ENCODE peak calls at places on chromosomes 1 and 21, in four cellular contexts. B is aorta; Q is breast epithelium; V is CD8-positive, alpha-beta T cell. F is an unnamed sample.

GRCh38 chr1:225470691-225471452 is 43.0 kb upstream of the LBR start:
- DNase-seq in Q (no peak), B (peak), V (no peak), F (no peak)

GRCh38 chr1:169486281-169486904 is 649 bp upstream of the SLC19A2 start:
- DNase-seq in V (no peak), Q (no peak), B (no peak), F (no peak)

GRCh38 chr1:54763814-54764131 is 550 bp downstream of the PARS2 start:
- DNase-seq in B (no peak), Q (no peak), V (no peak), F (no peak)

GRCh38 chr1:25612421-25612820 is 4.2 kb upstream of the MAN1C1 start:
- DNase-seq in B (no peak), V (no peak), Q (no peak), F (no peak)

GRCh38 chr1:231929311-231929710 is 302.7 kb downstream of the DISC1 start:
- DNase-seq in B (no peak), V (no peak), Q (no peak), F (no peak)

GRCh38 chr1:96683931-96684330 is 37.7 kb upstream of the PTBP2 start:
- DNase-seq in V (no peak), B (no peak), Q (no peak), F (no peak)

GRCh38 chr1:24664507-24665033 is 21.5 kb downstream of the SRRM1 start:
- DNase-seq in Q (no peak), B (no peak), V (no peak), F (no peak)

GRCh38 chr1:44496541-44497171 is 91.6 kb downstream of the RNF220 start:
- DNase-seq in V (no peak), Q (no peak), B (no peak), F (no peak)

GRCh38 chr1:229452956-229453801 is 19.3 kb upstream of the ACTA1 start:
- DNase-seq in Q (no peak), V (no peak), B (no peak), F (no peak)

GRCh38 chr1:47766832-47767740 is 230.1 kb downstream of the TRABD2B start:
- DNase-seq in B (peak), V (no peak), Q (no peak), F (no peak)

GRCh38 chr1:53938136-53938830 is 7.2 kb downstream of the IFT25 start:
- DNase-seq in B (no peak), Q (no peak), V (no peak), F (no peak)

GRCh38 chr21:41381731-41382130 is 19.9 kb downstream of the MX2 start:
- DNase-seq in V (no peak), Q (no peak), B (no peak), F (no peak)

GRCh38 chr1:186925881-186926676 is 97.3 kb downstream of the PLA2G4A start:
- DNase-seq in V (no peak), Q (no peak), B (no peak), F (no peak)

GRCh38 chr1:203954788-203955552 is 93.6 kb downstream of the SNRPE start:
- DNase-seq in B (no peak), V (no peak), Q (no peak), F (no peak)

GRCh38 chr1:11145741-11146140 is 43.4 kb upstream of the ANGPTL7 start:
- DNase-seq in B (no peak), V (no peak), Q (no peak), F (no peak)

GRCh38 chr1:237471377-237471776 is 419.3 kb downstream of the ZP4 start:
- DNase-seq in B (no peak), V (no peak), Q (no peak), F (no peak)

GRCh38 chr1:121546830-121547680 is 362.3 kb downstream of the SRGAP2C start:
- DNase-seq in V (no peak), Q (no peak), B (no peak), F (no peak)

GRCh38 chr1:47578026-47578861 is 140.4 kb downstream of the FOXD2 start:
- DNase-seq in B (no peak), V (no peak), Q (peak), F (no peak)

GRCh38 chr1:162956922-162957321 is 95.9 kb upstream of the CCDC190 start:
- DNase-seq in V (no peak), B (no peak), Q (no peak), F (no peak)

GRCh38 chr1:117820096-117820495 is 109.3 kb downstream of the GDAP2 start:
- DNase-seq in B (no peak), Q (no peak), V (no peak), F (no peak)

GRCh38 chr1:83705091-83705490 is 293.8 kb downstream of the TTLL7 start:
- DNase-seq in Q (no peak), V (no peak), B (no peak), F (no peak)

GRCh38 chr1:7229186-7229585 is 443.9 kb downstream of the CAMTA1 start:
- DNase-seq in Q (no peak), V (no peak), B (no peak), F (no peak)

GRCh38 chr1:97245682-97246081 is 524.1 kb downstream of the PTBP2 start:
- DNase-seq in V (no peak), Q (no peak), B (no peak), F (no peak)

GRCh38 chr1:29825274-29825940 is 589.1 kb downstream of the PTPRU start:
- DNase-seq in B (no peak), V (no peak), Q (no peak), F (no peak)

GRCh38 chr21:45542667-45543370 is 579 bp upstream of the SLC19A1 start:
- DNase-seq in Q (peak), V (no peak), B (peak), F (peak)

GRCh38 chr1:234990874-234991801 is 137.5 kb downstream of the TOMM20 start:
- DNase-seq in B (no peak), V (no peak), Q (no peak), F (no peak)

GRCh38 chr1:156433602-156434001 is 64.6 kb downstream of the RHBG start:
- DNase-seq in V (no peak), B (no peak), Q (no peak), F (no peak)

GRCh38 chr21:39103689-39104088 is 79.6 kb downstream of the PSMG1 start:
- DNase-seq in V (no peak), B (no peak), Q (no peak), F (no peak)

GRCh38 chr21:45886610-45887026 is 95.0 kb upstream of the COL6A1 start:
- DNase-seq in Q (no peak), V (no peak), B (peak), F (peak)

GRCh38 chr1:32828341-32828740 is 10.9 kb downstream of the S100PBP start:
- DNase-seq in Q (no peak), V (no peak), B (no peak), F (no peak)

GRCh38 chr1:203306089-203306969 is 1.0 kb downstream of the BTG2 start:
- DNase-seq in V (no peak), Q (peak), B (peak), F (peak)

GRCh38 chr1:87501738-87502137 is 173.1 kb downstream of the LMO4 start:
- DNase-seq in Q (no peak), B (no peak), V (no peak), F (no peak)

GRCh38 chr1:219414250-219414649 is 198.7 kb downstream of the ZC3H11B start:
- DNase-seq in B (no peak), Q (no peak), V (no peak), F (no peak)

GRCh38 chr1:62314951-62315350 is 4.3 kb downstream of the KANK4 start:
- DNase-seq in Q (no peak), B (no peak), V (no peak), F (no peak)

GRCh38 chr1:152585586-152585985 is 5.3 kb upstream of the LCE3D start:
- DNase-seq in Q (no peak), V (no peak), B (no peak), F (no peak)

GRCh38 chr1:226846801-226847200 is 23.6 kb upstream of the PSEN2 start:
- DNase-seq in Q (no peak), V (no peak), B (no peak), F (no peak)

GRCh38 chr1:201447911-201448871 is 20.8 kb downstream of the PHLDA3 start:
- DNase-seq in Q (peak), B (peak), V (peak), F (peak)

GRCh38 chr1:234208791-234209190 is 164.5 kb upstream of the COA6 start:
- DNase-seq in V (no peak), Q (no peak), B (no peak), F (no peak)

GRCh38 chr1:232459826-232460225 is 170.1 kb downstream of the SIPA1L2 start:
- DNase-seq in V (no peak), B (no peak), Q (no peak), F (no peak)

GRCh38 chr1:26288311-26288941 is 8.5 kb downstream of the SH3BGRL3 start:
- DNase-seq in V (no peak), B (no peak), Q (no peak), F (no peak)

DNA sequence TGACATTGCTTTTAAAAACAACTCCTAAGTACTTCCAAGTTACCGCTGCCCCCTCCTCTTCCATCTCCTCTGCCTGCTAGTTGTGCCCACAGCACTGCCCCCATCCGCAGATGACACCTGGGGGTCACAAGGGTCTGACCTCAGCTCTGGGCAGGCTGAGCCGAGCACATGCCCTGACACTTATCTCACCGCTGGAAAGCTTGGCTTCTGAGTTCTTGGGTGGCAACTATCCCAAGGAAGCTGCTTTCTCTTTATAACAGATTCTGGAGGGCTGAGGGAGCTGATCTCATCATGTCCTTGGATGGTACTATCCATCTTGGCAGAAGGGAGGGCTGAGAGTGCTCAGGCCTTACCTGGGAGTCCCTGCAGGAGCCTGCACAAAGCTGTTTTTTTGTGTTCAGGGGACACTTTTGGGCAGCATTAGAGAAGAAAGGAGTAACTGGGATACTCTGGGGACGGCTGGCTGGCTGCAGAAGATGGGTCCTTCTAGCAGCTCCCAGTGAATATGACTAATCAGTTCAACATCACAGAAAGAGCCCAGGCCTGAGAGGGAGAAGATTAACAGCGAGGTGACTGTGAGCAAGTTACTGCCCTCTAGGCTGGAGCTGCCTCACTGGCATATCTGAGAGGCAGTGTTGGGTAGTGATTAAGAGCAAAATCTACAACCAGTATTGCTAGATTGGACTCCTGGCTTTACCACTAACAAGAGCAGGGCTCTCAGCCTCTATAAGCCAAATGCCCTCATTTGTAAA is 71.6 kb downstream of the PLXNA2 start:
- DNase-seq in B (no peak), Q (no peak), V (no peak), F (no peak)
- H3K27ac ChIP-seq in B (no peak), Q (no peak), V (no peak), F (no peak)

GRCh38 chr1:18949689-18950414 is 6.6 kb downstream of the IFFO2 start:
- DNase-seq in B (no peak), V (no peak), Q (no peak), F (peak)
- H3K4me3 ChIP-seq in B (peak), V (peak), Q (peak), F (peak)

DNA sequence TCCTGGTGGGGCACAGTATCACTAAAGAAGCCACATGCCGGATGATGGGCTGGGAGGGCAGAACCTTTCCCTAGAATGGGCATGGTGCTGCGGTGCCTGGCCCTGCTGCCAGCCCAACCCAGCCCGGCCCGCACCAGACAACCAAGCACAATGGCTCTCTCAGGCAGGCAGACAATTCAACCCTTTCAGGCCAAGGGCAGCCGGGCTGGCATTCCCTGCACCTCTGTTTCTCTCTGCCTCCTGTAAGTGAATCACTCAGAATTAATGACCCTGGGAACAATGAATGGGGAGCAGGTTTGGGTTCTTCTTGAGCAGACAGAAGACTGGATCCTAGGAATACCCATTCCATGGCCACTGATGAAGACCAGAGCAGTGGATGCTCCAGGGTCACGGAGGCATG is 41.0 kb upstream of the IFFO2 start:
- DNase-seq in V (no peak), Q (no peak), B (no peak), F (no peak)
- H3K27ac ChIP-seq in V (no peak), Q (peak), B (peak), F (no peak)

GRCh38 chr1:20188455-20188817 is 2.1 kb upstream of the PLA2G2C start:
- DNase-seq in Q (no peak), B (no peak), V (no peak), F (no peak)
- H3K4me3 ChIP-seq in Q (no peak), B (no peak), V (no peak), F (no peak)

GRCh38 chr1:218349365-218350021 is 4.4 kb downstream of the TGFB2 start:
- DNase-seq in V (no peak), B (no peak), Q (no peak), F (no peak)
- H3K27ac ChIP-seq in V (no peak), B (peak), Q (peak), F (peak)